ENCODE peak calls at places on chromosomes 1 and 21, in five cellular contexts. W is fibroblast of mammary gland, F is PC-3, V is Calu3, R is pancreas. G is an unnamed sample.

GRCh38 chr1:41827991-41828570 is 90.6 kb downstream of the HIVEP3 start:
- DNase-seq in W (peak; percentile 66), F (no peak), V (no peak), R (no peak), G (no peak)

GRCh38 chr1:236489710-236490377 is 33.9 kb upstream of the LGALS8 start:
- DNase-seq in W (peak; percentile 65), F (peak; percentile 66), V (peak; percentile 16), R (no peak), G (peak; percentile 8)

GRCh38 chr1:154338875-154339274 is 13.6 kb downstream of the ATP8B2 start:
- DNase-seq in W (no peak), F (no peak), V (no peak), R (no peak), G (no peak)

GRCh38 chr1:166080277-166080964 is 86.4 kb downstream of the FAM78B start:
- DNase-seq in W (no peak), F (no peak), V (no peak), R (no peak), G (no peak)

GRCh38 chr1:201265771-201266170 is 17.5 kb upstream of the PKP1 start:
- DNase-seq in W (peak; percentile 35), F (peak; percentile 91), V (no peak), R (no peak), G (no peak)

GRCh38 chr1:34885405-34886247 is 26.1 kb upstream of the SMIM12 start:
- DNase-seq in W (peak; percentile 19), F (no peak), V (peak; percentile 80), R (no peak), G (peak; percentile 56)

GRCh38 chr1:169072945-169073725 is 33.4 kb upstream of the ATP1B1 start:
- DNase-seq in W (no peak), F (no peak), V (no peak), R (no peak), G (no peak)

GRCh38 chr1:59856725-59857338 is 42.1 kb downstream of the HOOK1 start:
- DNase-seq in W (no peak), F (peak; percentile 65), V (no peak), R (peak; percentile 47), G (no peak)

GRCh38 chr1:62981434-62981833 is 197.5 kb downstream of the ATG4C start:
- DNase-seq in W (no peak), F (no peak), V (no peak), R (no peak), G (no peak)

GRCh38 chr1:3215198-3216045 is 146.4 kb downstream of the PRDM16 start:
- DNase-seq in W (no peak), F (no peak), V (no peak), R (no peak), G (no peak)

GRCh38 chr1:2233997-2234761 is 6.1 kb downstream of the SKI start:
- DNase-seq in W (peak; percentile 96), F (peak; percentile 32), V (peak; percentile 42), R (peak; percentile 71), G (no peak)

GRCh38 chr1:93701619-93702018 is 20.0 kb upstream of the BCAR3 start:
- DNase-seq in W (peak; percentile 98), F (peak; percentile 99), V (peak; percentile 88), R (no peak), G (no peak)

GRCh38 chr1:48236716-48237470 is 14.4 kb downstream of the SLC5A9 start:
- DNase-seq in W (peak; percentile 53), F (peak; percentile 59), V (peak; percentile 12), R (no peak), G (no peak)

GRCh38 chr1:235019456-235019855 is 109.2 kb downstream of the TOMM20 start:
- DNase-seq in W (no peak), F (no peak), V (no peak), R (no peak), G (no peak)

GRCh38 chr1:158068918-158069317 is 75.5 kb downstream of the KIRREL1 start:
- DNase-seq in W (no peak), F (no peak), V (no peak), R (no peak), G (no peak)

GRCh38 chr1:203930343-203930742 is 68.9 kb downstream of the SNRPE start:
- DNase-seq in W (peak; percentile 51), F (no peak), V (no peak), R (no peak), G (no peak)

GRCh38 chr1:60068393-60069045 is 5.1 kb downstream of the C1orf87 start:
- DNase-seq in W (peak; percentile 86), F (no peak), V (no peak), R (no peak), G (no peak)

GRCh38 chr1:79052829-79053449 is 46.4 kb upstream of the ADGRL4 start:
- DNase-seq in W (no peak), F (no peak), V (no peak), R (no peak), G (no peak)

GRCh38 chr21:33801424-33802405 is 113.9 kb downstream of the ATP5PO start:
- DNase-seq in W (peak; percentile 63), F (peak; percentile 98), V (peak; percentile 54), R (no peak), G (no peak)

GRCh38 chr21:43645414-43645891 is 13.8 kb downstream of the HSF2BP start:
- DNase-seq in W (peak; percentile 77), F (peak; percentile 88), V (peak; percentile 44), R (peak; percentile 29), G (peak; percentile 49)

GRCh38 chr1:96362623-96363022 is 359.0 kb upstream of the PTBP2 start:
- DNase-seq in W (peak; percentile 99), F (peak; percentile 96), V (peak; percentile 58), R (no peak), G (no peak)

GRCh38 chr1:156838972-156839371 is 19.9 kb downstream of the INSRR start:
- DNase-seq in W (peak; percentile 21), F (peak; percentile 67), V (peak; percentile 47), R (no peak), G (peak; percentile 50)

GRCh38 chr1:77542784-77543183 is 139.7 kb downstream of the ZZZ3 start:
- DNase-seq in W (peak; percentile 58), F (no peak), V (no peak), R (no peak), G (no peak)

DNA sequence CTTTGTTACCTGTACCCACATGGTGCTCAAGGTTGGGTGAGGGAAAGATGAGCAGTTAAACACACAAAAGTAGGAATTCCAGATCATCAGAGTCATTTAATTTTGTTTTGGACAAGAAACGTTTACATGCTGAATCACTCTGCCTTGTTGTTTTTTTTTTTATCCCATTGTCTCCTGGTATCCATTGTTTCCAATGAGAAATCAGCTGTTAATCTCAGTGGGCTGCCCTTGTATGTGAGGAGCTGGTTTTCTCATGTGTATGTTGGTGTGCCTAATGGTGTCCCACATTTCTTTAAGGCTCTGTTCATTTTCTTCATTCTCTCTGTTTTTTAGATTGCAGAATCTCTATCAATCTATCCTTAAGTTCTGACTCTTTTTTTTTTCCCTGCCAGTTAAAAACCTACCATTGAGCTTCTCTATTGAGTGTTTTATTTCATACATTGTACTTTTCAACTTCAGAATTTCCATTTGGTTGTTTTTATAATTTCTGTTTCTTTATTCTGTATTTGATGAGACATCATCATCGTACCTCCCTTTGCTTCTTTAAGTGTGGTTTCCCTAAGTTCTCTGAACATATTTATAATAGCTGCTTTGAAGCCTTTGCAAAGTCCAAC is 8.8 kb upstream of the OBSCN start:
- DNase-seq in W (peak; percentile 14), F (peak; percentile 45), V (no peak), R (no peak), G (no peak)
- TF ChIP-seq CTCF in W (no peak), F (no peak), V (no peak), R (no peak), G (no peak)

GRCh38 chr1:7454052-7454815 is 316.9 kb upstream of the VAMP3 start:
- DNase-seq in W (peak; percentile 10), F (peak; percentile 18), V (peak; percentile 48), R (no peak), G (peak; percentile 49)
- TF ChIP-seq CTCF in W (peak; percentile 31), F (peak; percentile 60), V (peak; percentile 34), R (no peak), G (peak; percentile 16)

GRCh38 chr1:56965191-56965590 is 624 bp downstream of the C8B start:
- DNase-seq in W (no peak), F (no peak), V (no peak), R (no peak), G (no peak)

GRCh38 chr1:56965916-56966697 is at the start of gene C8B:
- DNase-seq in W (no peak), F (no peak), V (no peak), R (no peak), G (no peak)

GRCh38 chr1:56967355-56967754 is 1.5 kb upstream of the C8B start:
- DNase-seq in W (no peak), F (no peak), V (no peak), R (no peak), G (no peak)

GRCh38 chr1:56967900-56968832 is 2.4 kb upstream of the C8B start:
- DNase-seq in W (peak; percentile 43), F (peak; percentile 26), V (peak; percentile 41), R (peak; percentile 49), G (peak; percentile 73)

DNA sequence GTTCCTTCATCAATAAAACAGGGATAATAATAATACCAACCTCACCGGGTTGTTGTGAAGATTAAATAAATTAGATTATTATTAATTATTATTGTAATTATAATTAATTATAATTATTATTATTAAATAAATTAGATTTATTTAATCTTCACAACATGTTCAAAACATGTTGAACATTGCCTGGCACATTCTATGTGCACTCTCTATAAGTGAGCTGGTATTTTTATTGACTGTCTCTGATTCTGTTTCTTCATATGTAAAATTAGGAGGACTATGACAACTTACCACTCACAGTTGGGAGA is 834 bp upstream of the C8B start:
- DNase-seq in W (no peak), F (no peak), V (no peak), R (no peak), G (no peak)
- TF ChIP-seq CTCF in W (no peak), F (no peak), V (no peak), R (no peak), G (no peak)

DNA sequence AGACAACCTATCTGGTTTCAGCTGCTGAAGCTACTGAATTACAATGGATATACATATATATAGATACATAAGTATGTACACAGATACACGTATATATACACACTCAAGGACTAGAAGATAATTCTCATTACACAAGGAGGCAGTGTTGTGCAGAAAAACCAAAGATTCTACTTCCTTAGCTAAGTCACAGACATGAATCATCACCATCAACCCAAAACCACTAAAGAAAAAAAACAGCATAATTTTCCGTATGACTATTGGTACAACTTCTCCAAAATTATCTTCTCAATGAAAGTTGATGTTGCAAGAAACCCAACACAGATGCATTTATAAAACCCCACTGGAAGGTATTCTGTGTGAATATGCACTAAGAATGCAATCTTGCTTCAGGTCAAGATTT is 36.8 kb upstream of the RPF1 start:
- DNase-seq in W (peak; percentile 95), F (peak; percentile 93), V (peak; percentile 22), R (no peak), G (no peak)
- TF ChIP-seq CTCF in W (peak; percentile 63), F (peak; percentile 84), V (no peak), R (no peak), G (no peak)

DNA sequence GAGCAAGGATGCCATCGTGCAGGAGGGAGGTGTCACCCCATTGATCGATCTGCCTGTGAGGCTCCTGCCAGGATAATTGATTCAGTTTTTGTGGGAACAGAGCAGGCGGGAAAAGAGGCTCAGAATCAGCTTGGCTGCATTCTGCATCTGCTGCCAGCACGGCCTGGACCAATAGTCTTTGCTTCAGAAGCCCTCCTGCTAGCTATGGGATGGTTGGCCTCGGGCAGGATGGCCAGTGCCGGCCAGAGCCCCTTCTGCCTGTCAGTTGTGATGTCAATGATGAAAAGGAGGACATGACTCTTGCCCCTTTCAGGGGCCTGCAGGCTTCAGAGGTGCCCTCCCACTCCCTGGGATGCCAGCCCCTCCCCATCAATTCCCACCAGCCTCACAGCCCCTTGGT is 39.6 kb downstream of the PTPRF start:
- DNase-seq in W (no peak), F (no peak), V (no peak), R (no peak), G (no peak)
- TF ChIP-seq CTCF in W (no peak), F (no peak), V (no peak), R (no peak), G (no peak)

G was measured in endothelial cell.